ENCODE peak calls at places on chromosomes 3 and 15, in eight cellular contexts. W is SW480, J is cerebellar cortex, L is psoas muscle, A is T47D, F is activated B cell treated with CpG ODN at 0.5 μM for 24 hours, I is GM04504, V is NCI-H2029 treated with DMSO at 0.1 percent for 48 hours. H is an unnamed sample.

GRCh38 chr3:46132565-46132964 is 75.5 kb downstream of the CCR1 start:
- DNase-seq in W (no peak), J (no peak), L (no peak), A (no peak), F (no peak), I (no peak), V (no peak), H (no peak)

GRCh38 chr15:74205593-74205969 is 3.0 kb upstream of the STRA6 start:
- DNase-seq in W (no peak), J (no peak), L (no peak), A (no peak), F (no peak), I (no peak), V (no peak), H (no peak)

GRCh38 chr3:196186661-196187573 is 24.3 kb downstream of the ZDHHC19 start:
- DNase-seq in W (no peak), J (peak), L (peak), A (no peak), F (no peak), I (no peak), V (no peak), H (no peak)

GRCh38 chr3:109257269-109257668 is 59.0 kb downstream of the DPPA2 start:
- DNase-seq in W (peak), J (no peak), L (no peak), A (no peak), F (no peak), I (no peak), V (no peak), H (peak)

GRCh38 chr3:168051579-168052183 is 44.0 kb downstream of the GOLIM4 start:
- DNase-seq in W (no peak), J (no peak), L (no peak), A (no peak), F (no peak), I (no peak), V (no peak), H (no peak)

GRCh38 chr3:171077261-171077660 is 50.7 kb upstream of the SLC2A2 start:
- DNase-seq in W (no peak), J (no peak), L (no peak), A (no peak), F (no peak), I (no peak), V (no peak), H (no peak)

GRCh38 chr3:168330983-168331382 is 235.3 kb upstream of the GOLIM4 start:
- DNase-seq in W (no peak), J (no peak), L (no peak), A (no peak), F (no peak), I (no peak), V (no peak), H (no peak)

GRCh38 chr3:57048052-57048671 is 12.3 kb upstream of the SPATA12 start:
- DNase-seq in W (no peak), J (no peak), L (peak), A (no peak), F (no peak), I (peak), V (no peak), H (no peak)

GRCh38 chr3:3192481-3192764 is 12.9 kb upstream of the CRBN start:
- DNase-seq in W (no peak), J (no peak), L (no peak), A (no peak), F (no peak), I (no peak), V (no peak), H (no peak)

GRCh38 chr15:75049392-75049791 is 26.0 kb downstream of the PPCDC start:
- DNase-seq in W (no peak), J (peak), L (peak), A (no peak), F (no peak), I (no peak), V (peak), H (no peak)

GRCh38 chr3:48820626-48821324 is 26.9 kb downstream of the PRKAR2A start:
- DNase-seq in W (no peak), J (no peak), L (no peak), A (no peak), F (no peak), I (no peak), V (no peak), H (no peak)

GRCh38 chr3:12405432-12406272 is 78.6 kb upstream of the TSEN2 start:
- DNase-seq in W (peak), J (no peak), L (peak), A (no peak), F (no peak), I (no peak), V (no peak), H (no peak)

GRCh38 chr3:100043271-100043670 is 71.0 kb downstream of the FILIP1L start:
- DNase-seq in W (no peak), J (no peak), L (no peak), A (no peak), F (no peak), I (no peak), V (no peak), H (no peak)

GRCh38 chr3:87558482-87558881 is 282.1 kb upstream of the POU1F1 start:
- DNase-seq in W (no peak), J (no peak), L (no peak), A (no peak), F (no peak), I (no peak), V (no peak), H (no peak)

GRCh38 chr3:148789156-148789555 is 38.5 kb upstream of the CPB1 start:
- DNase-seq in W (no peak), J (no peak), L (no peak), A (no peak), F (no peak), I (no peak), V (no peak), H (no peak)

GRCh38 chr15:51262468-51262867 is 75.9 kb downstream of the CYP19A1 start:
- DNase-seq in W (no peak), J (no peak), L (no peak), A (no peak), F (no peak), I (no peak), V (no peak), H (no peak)

GRCh38 chr3:37198996-37199395 is 24.6 kb upstream of the LRRFIP2 start:
- DNase-seq in W (no peak), J (peak), L (no peak), A (no peak), F (no peak), I (peak), V (no peak), H (no peak)

GRCh38 chr3:108818404-108818803 is 4.2 kb upstream of the TRAT1 start:
- DNase-seq in W (peak), J (peak), L (no peak), A (peak), F (no peak), I (no peak), V (peak), H (no peak)

GRCh38 chr15:98003976-98004375 is 43.5 kb downstream of the ARRDC4 start:
- DNase-seq in W (no peak), J (no peak), L (no peak), A (no peak), F (no peak), I (no peak), V (no peak), H (no peak)

GRCh38 chr3:128770387-128770786 is 44.4 kb downstream of the RAB7A start:
- DNase-seq in W (no peak), J (no peak), L (no peak), A (no peak), F (no peak), I (no peak), V (no peak), H (no peak)

GRCh38 chr3:170724599-170724998 is 138.7 kb upstream of the SLC7A14 start:
- DNase-seq in W (no peak), J (no peak), L (no peak), A (no peak), F (no peak), I (peak), V (no peak), H (peak)

GRCh38 chr3:182618085-182618732 is 175.1 kb upstream of the ATP11B start:
- DNase-seq in W (peak), J (peak), L (no peak), A (no peak), F (no peak), I (no peak), V (peak), H (no peak)

GRCh38 chr3:157953565-157953964 is 152.7 kb downstream of the SHOX2 start:
- DNase-seq in W (no peak), J (no peak), L (no peak), A (no peak), F (no peak), I (no peak), V (no peak), H (no peak)

GRCh38 chr3:56881035-56881575 is 79.4 kb upstream of the ARHGEF3 start:
- DNase-seq in W (no peak), J (no peak), L (no peak), A (no peak), F (no peak), I (no peak), V (no peak), H (no peak)

GRCh38 chr3:122714269-122714668 is 33.6 kb downstream of the PARP14 start:
- DNase-seq in W (no peak), J (no peak), L (no peak), A (no peak), F (no peak), I (no peak), V (no peak), H (no peak)

GRCh38 chr15:78985859-78986470 is 41.1 kb upstream of the CTSH start:
- DNase-seq in W (no peak), J (no peak), L (no peak), A (no peak), F (no peak), I (no peak), V (no peak), H (no peak)

GRCh38 chr3:64399205-64399800 is 174.0 kb upstream of the PRICKLE2 start:
- DNase-seq in W (peak), J (peak), L (no peak), A (peak), F (no peak), I (peak), V (peak), H (peak)

GRCh38 chr3:52218953-52219650 is 6.3 kb downstream of the TLR9 start:
- DNase-seq in W (peak), J (no peak), L (no peak), A (peak), F (no peak), I (no peak), V (no peak), H (no peak)

GRCh38 chr3:64756587-64756986 is 68.8 kb upstream of the ADAMTS9 start:
- DNase-seq in W (no peak), J (no peak), L (no peak), A (no peak), F (no peak), I (no peak), V (no peak), H (no peak)

GRCh38 chr15:77130315-77130930 is 59.5 kb upstream of the TSPAN3 start:
- DNase-seq in W (no peak), J (no peak), L (no peak), A (no peak), F (no peak), I (no peak), V (no peak), H (no peak)

GRCh38 chr15:43526261-43526930 is 9.0 kb downstream of the MAP1A start:
- DNase-seq in W (no peak), J (no peak), L (no peak), A (no peak), F (no peak), I (no peak), V (no peak), H (no peak)

GRCh38 chr3:33826688-33827087 is 28.3 kb downstream of the PDCD6IP start:
- DNase-seq in W (no peak), J (no peak), L (no peak), A (no peak), F (no peak), I (peak), V (no peak), H (peak)

GRCh38 chr15:98292442-98293240 is 332.1 kb downstream of the ARRDC4 start:
- DNase-seq in W (peak), J (peak), L (peak), A (peak), F (no peak), I (no peak), V (no peak), H (no peak)

GRCh38 chr3:12287727-12288465 is 974 bp upstream of the PPARG start:
- DNase-seq in W (peak), J (no peak), L (peak), A (no peak), F (no peak), I (no peak), V (no peak), H (no peak)

GRCh38 chr15:88651293-88651692 is 12.5 kb downstream of the ISG20 start:
- DNase-seq in W (no peak), J (no peak), L (no peak), A (no peak), F (no peak), I (no peak), V (no peak), H (no peak)

GRCh38 chr3:14847613-14848541 is 29.1 kb downstream of the FGD5 start:
- DNase-seq in W (peak), J (no peak), L (peak), A (no peak), F (no peak), I (no peak), V (no peak), H (no peak)

GRCh38 chr15:45611305-45611704 is 23.5 kb upstream of the SQOR start:
- DNase-seq in W (no peak), J (peak), L (no peak), A (no peak), F (no peak), I (no peak), V (no peak), H (no peak)

GRCh38 chr15:92937880-92938279 is 37.8 kb downstream of the CHD2 start:
- DNase-seq in W (no peak), J (no peak), L (no peak), A (no peak), F (no peak), I (no peak), V (no peak), H (no peak)